ENCODE peak calls at places on chromosome 21, in four cellular contexts. R is spleen, N is upper lobe of right lung, G is tibial nerve. T is an unnamed sample.

GRCh38 chr21:16419188-16419874 is 689.5 kb downstream of the USP25 start:
- DNase-seq in R (no peak), N (peak; percentile 67), G (peak; percentile 66), T (no peak)

GRCh38 chr21:41425954-41426655 is at the start of gene MX1:
- DNase-seq in R (peak; percentile 98), N (peak; percentile 94), G (peak; percentile 64), T (peak; percentile 78)

GRCh38 chr21:18449586-18449985 is 46.0 kb upstream of the TMPRSS15 start:
- DNase-seq in R (no peak), N (no peak), G (no peak), T (no peak)

GRCh38 chr21:36350282-36350910 is 30.4 kb downstream of the MORC3 start:
- DNase-seq in R (no peak), N (no peak), G (no peak), T (no peak)

GRCh38 chr21:45913416-45913765 is 68.2 kb upstream of the COL6A1 start:
- DNase-seq in R (no peak), N (no peak), G (no peak), T (no peak)

GRCh38 chr21:38488640-38489282 is 9.5 kb downstream of the ERG start:
- DNase-seq in R (no peak), N (no peak), G (no peak), T (no peak)

GRCh38 chr21:8997011-8997440 is 1524.4 kb upstream of the TPTE start:
- DNase-seq in R (no peak), N (no peak), G (no peak), T (no peak)

GRCh38 chr21:38376693-38377092 is 119.9 kb downstream of the KCNJ15 start:
- DNase-seq in R (peak; percentile 81), N (no peak), G (no peak), T (no peak)

GRCh38 chr21:46357335-46357604 is 33.3 kb downstream of the PCNT start:
- DNase-seq in R (no peak), N (no peak), G (no peak), T (no peak)

GRCh38 chr21:40886931-40887330 is 40.0 kb upstream of the DSCAM start:
- DNase-seq in R (no peak), N (no peak), G (no peak), T (no peak)

GRCh38 chr21:36917487-36918158 is 48.8 kb downstream of the HLCS start:
- DNase-seq in R (no peak), N (no peak), G (no peak), T (no peak)

GRCh38 chr21:38646213-38646837 is 148.0 kb upstream of the ERG start:
- DNase-seq in R (no peak), N (no peak), G (no peak), T (no peak)

GRCh38 chr21:45000637-45001133 is 60.9 kb downstream of the SLX9 start:
- DNase-seq in R (peak; percentile 73), N (peak; percentile 50), G (no peak), T (no peak)

GRCh38 chr21:20486303-20486702 is 511.9 kb upstream of the NCAM2 start:
- DNase-seq in R (no peak), N (no peak), G (no peak), T (no peak)

GRCh38 chr21:38834725-38835124 is 29.0 kb downstream of the ETS2 start:
- DNase-seq in R (no peak), N (no peak), G (no peak), T (no peak)

GRCh38 chr21:21714396-21714795 is 716.2 kb downstream of the NCAM2 start:
- DNase-seq in R (no peak), N (no peak), G (no peak), T (no peak)

GRCh38 chr21:36210779-36211659 is 54.4 kb downstream of the DOP1B start:
- DNase-seq in R (peak; percentile 46), N (no peak), G (no peak), T (no peak)

GRCh38 chr21:46005481-46005881 is 23.9 kb downstream of the COL6A1 start:
- DNase-seq in R (peak; percentile 64), N (no peak), G (no peak), T (no peak)

GRCh38 chr21:37369307-37369854 is 2.8 kb downstream of the DYRK1A start:
- DNase-seq in R (no peak), N (no peak), G (no peak), T (no peak)

GRCh38 chr21:46153259-46154154 is 1.9 kb downstream of the FTCD start:
- DNase-seq in R (peak; percentile 75), N (peak; percentile 81), G (no peak), T (peak; percentile 51)

GRCh38 chr21:29018540-29018939 is 609 bp downstream of the RWDD2B start:
- DNase-seq in R (no peak), N (no peak), G (no peak), T (no peak)

GRCh38 chr21:29024474-29025327 is at the start of gene USP16:
- DNase-seq in R (peak; percentile 96), N (peak; percentile 95), G (peak; percentile 95), T (peak; percentile 97)

GRCh38 chr21:29017639-29018237 is 1.4 kb downstream of the RWDD2B start:
- DNase-seq in R (no peak), N (no peak), G (no peak), T (no peak)

GRCh38 chr21:29025328-29025713 is 853 bp downstream of the USP16 start:
- DNase-seq in R (no peak), N (no peak), G (no peak), T (peak; percentile 10)

GRCh38 chr21:29022141-29022540 is 2.3 kb upstream of the USP16 start:
- DNase-seq in R (no peak), N (no peak), G (no peak), T (peak; percentile 21)
- H3K4me1 ChIP-seq in R (peaks cover 28% of the 10 kb centered on the region), N (peaks cover 35% of the 10 kb centered on the region), G (peaks cover 46% of the 10 kb centered on the region), T (peaks cover 62% of the 10 kb centered on the region)

GRCh38 chr21:32951041-32951440 is 74.7 kb upstream of the OLIG2 start:
- DNase-seq in R (no peak), N (no peak), G (no peak), T (no peak)

GRCh38 chr21:32954353-32954752 is 71.4 kb upstream of the OLIG2 start:
- DNase-seq in R (no peak), N (no peak), G (no peak), T (no peak)

GRCh38 chr21:32955307-32955937 is 70.3 kb upstream of the OLIG2 start:
- DNase-seq in R (no peak), N (no peak), G (no peak), T (no peak)

GRCh38 chr21:32958288-32958992 is 67.3 kb upstream of the OLIG2 start:
- DNase-seq in R (no peak), N (no peak), G (no peak), T (no peak)

DNA sequence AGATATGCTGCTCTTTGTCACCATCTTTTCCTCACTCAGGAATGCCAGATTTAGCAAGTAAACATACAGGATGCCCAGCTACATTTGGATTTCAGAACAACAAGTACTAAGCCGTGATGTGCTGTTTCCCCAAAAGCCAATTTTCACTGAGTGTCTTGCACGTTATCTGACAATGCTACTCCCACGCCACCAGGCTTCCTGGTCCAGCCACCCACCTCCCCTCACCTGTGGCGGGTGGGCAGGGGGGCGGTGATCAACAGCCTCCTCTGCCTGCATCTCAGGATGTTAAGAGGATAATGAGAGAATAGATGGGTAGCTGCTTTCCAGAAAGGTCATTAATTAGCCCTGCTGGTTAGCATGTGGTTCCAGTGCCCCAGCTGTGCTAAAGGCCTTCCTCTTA is 69.5 kb upstream of the OLIG2 start:
- DNase-seq in R (no peak), N (no peak), G (no peak), T (no peak)
- H3K27me3 ChIP-seq in R (peaks cover 97% of the 10 kb centered on the region), N (peaks cover 58% of the 10 kb centered on the region), G (no peaks in the 10 kb centered on the region), T (peaks cover 4% of the 10 kb centered on the region)

GRCh38 chr21:42652527-42653491 is 612 bp upstream of the PDE9A start:
- DNase-seq in R (peak; percentile 85), N (peak; percentile 89), G (peak; percentile 32), T (no peak)
- H3K27ac ChIP-seq in R (no peak overlapping the region), N (no peak overlapping the region), G (peak overlapping the region; percentile 35), T (no peak overlapping the region)

GRCh38 chr21:33924079-33924765 is 8.6 kb upstream of the ATP5PO start:
- DNase-seq in R (peak; percentile 96), N (peak; percentile 92), G (peak; percentile 94), T (peak; percentile 72)

GRCh38 chr21:33924766-33925100 is 9.1 kb upstream of the ATP5PO start:
- DNase-seq in R (no peak), N (no peak), G (no peak), T (no peak)
- H3K4me1 ChIP-seq in R (no peaks in the 10 kb centered on the region), N (peaks cover 6% of the 10 kb centered on the region), G (peaks cover 10% of the 10 kb centered on the region), T (peaks cover 12% of the 10 kb centered on the region)

DNA sequence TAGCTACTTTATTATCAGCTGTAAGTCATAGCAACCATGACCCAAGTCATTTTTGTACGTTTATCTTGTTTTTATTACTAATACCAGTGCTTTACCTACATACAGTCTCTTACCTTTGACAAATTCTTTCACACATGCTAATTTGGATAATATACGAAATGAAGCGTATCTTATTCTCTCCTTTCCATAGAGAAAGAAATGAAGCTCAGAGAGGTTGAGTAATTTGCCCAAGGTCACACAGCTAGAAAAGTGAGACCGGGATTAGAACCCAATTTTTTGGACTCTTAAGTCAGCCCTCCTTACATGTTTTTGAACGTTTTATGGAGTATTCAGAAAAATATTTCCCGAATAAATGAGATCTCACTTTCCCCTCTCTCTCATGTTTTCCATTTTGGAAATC is 52.6 kb downstream of the OLIG1 start:
- DNase-seq in R (no peak), N (no peak), G (no peak), T (no peak)
- H3K27me3 ChIP-seq in R (peaks cover 51% of the 10 kb centered on the region), N (peaks cover 25% of the 10 kb centered on the region), G (no peaks in the 10 kb centered on the region), T (no peaks in the 10 kb centered on the region)

GRCh38 chr21:34179204-34179935 is 106.0 kb downstream of the MRPS6 start:
- DNase-seq in R (no peak), N (no peak), G (no peak), T (no peak)

GRCh38 chr21:34180406-34180805 is 107.0 kb downstream of the MRPS6 start:
- DNase-seq in R (no peak), N (no peak), G (no peak), T (no peak)

GRCh38 chr21:34182436-34182835 is 109.1 kb downstream of the MRPS6 start:
- DNase-seq in R (no peak), N (no peak), G (no peak), T (no peak)

GRCh38 chr21:34181418-34181817 is 108.0 kb downstream of the MRPS6 start:
- DNase-seq in R (no peak), N (no peak), G (no peak), T (no peak)

DNA sequence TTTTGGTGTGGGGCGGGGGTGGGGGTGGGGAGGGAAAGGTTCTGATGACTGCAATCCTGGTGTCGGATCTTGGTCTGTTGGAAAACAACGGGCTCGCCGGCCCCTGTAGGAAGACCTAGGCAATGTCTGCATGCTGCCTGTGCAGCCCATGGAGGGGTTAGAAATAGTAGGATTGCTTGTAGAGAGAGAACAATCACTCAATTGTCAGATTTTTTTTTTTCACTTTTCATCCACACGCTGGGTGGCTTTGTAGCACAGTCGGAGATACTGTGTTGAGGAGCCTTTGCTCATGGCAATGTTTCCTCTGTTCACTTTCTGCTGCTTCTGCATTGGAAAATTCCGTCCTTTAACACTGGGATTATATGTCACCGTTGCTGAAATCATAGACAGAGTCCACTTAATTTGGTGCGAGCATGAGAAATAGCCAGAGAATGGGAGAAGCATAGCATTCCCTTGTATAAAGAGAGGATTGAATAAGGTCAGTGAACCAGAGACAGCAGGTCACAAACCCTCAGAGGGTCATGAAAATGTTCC is 107.5 kb downstream of the MRPS6 start:
- DNase-seq in R (no peak), N (no peak), G (no peak), T (no peak)
- H3K27ac ChIP-seq in R (no peak overlapping the region), N (peak overlapping the region; percentile 55), G (peak overlapping the region; percentile 66), T (no peak overlapping the region)